ENCODE peak calls at places on chromosomes 7 and 10, in six cellular contexts. One of them, this sample, is unnamed.

GRCh38 chr10:82211331-82211730 is 336.3 kb downstream of the NRG3 start:
- ATAC-seq in body of pancreas: no peak
- ATAC-seq in psoas muscle: no peak
- ATAC-seq in CD8-positive, alpha-beta T cell: no peak
- ATAC-seq in heart right ventricle: no peak
- ATAC-seq in left lung: no peak
- ATAC-seq in this sample: no peak

GRCh38 chr10:63133787-63134557 is 844 bp downstream of the NRBF2 start:
- ATAC-seq in body of pancreas: no peak
- ATAC-seq in psoas muscle: peak; percentile 17
- ATAC-seq in CD8-positive, alpha-beta T cell: no peak
- ATAC-seq in heart right ventricle: no peak
- ATAC-seq in left lung: peak; percentile 69
- ATAC-seq in this sample: peak; percentile 13

GRCh38 chr7:111650456-111650999 is 88.2 kb upstream of the IMMP2L start:
- ATAC-seq in body of pancreas: no peak
- ATAC-seq in psoas muscle: peak; percentile 48
- ATAC-seq in CD8-positive, alpha-beta T cell: no peak
- ATAC-seq in heart right ventricle: no peak
- ATAC-seq in left lung: no peak
- ATAC-seq in this sample: peak; percentile 47

GRCh38 chr7:37833107-37833817 is 15.1 kb upstream of the NME8 start:
- ATAC-seq in body of pancreas: peak; percentile 47
- ATAC-seq in psoas muscle: peak; percentile 73
- ATAC-seq in CD8-positive, alpha-beta T cell: peak; percentile 73
- ATAC-seq in heart right ventricle: no peak
- ATAC-seq in left lung: peak; percentile 85
- ATAC-seq in this sample: no peak

GRCh38 chr10:8156918-8157317 is 102.4 kb downstream of the GATA3 start:
- ATAC-seq in body of pancreas: no peak
- ATAC-seq in psoas muscle: no peak
- ATAC-seq in CD8-positive, alpha-beta T cell: no peak
- ATAC-seq in heart right ventricle: no peak
- ATAC-seq in left lung: no peak
- ATAC-seq in this sample: no peak

GRCh38 chr7:136911362-136911761 is 42.9 kb downstream of the CHRM2 start:
- ATAC-seq in body of pancreas: no peak
- ATAC-seq in psoas muscle: no peak
- ATAC-seq in CD8-positive, alpha-beta T cell: no peak
- ATAC-seq in heart right ventricle: peak; percentile 68
- ATAC-seq in left lung: no peak
- ATAC-seq in this sample: no peak

GRCh38 chr7:96310106-96310505 is 11.8 kb downstream of the SLC25A13 start:
- ATAC-seq in body of pancreas: no peak
- ATAC-seq in psoas muscle: peak; percentile 45
- ATAC-seq in CD8-positive, alpha-beta T cell: no peak
- ATAC-seq in heart right ventricle: no peak
- ATAC-seq in left lung: no peak
- ATAC-seq in this sample: peak; percentile 58

GRCh38 chr7:5429253-5429856 is 5.7 kb upstream of the TNRC18 start:
- ATAC-seq in body of pancreas: peak; percentile 23
- ATAC-seq in psoas muscle: no peak
- ATAC-seq in CD8-positive, alpha-beta T cell: no peak
- ATAC-seq in heart right ventricle: no peak
- ATAC-seq in left lung: peak; percentile 7
- ATAC-seq in this sample: no peak

GRCh38 chr10:75108684-75109458 is 2.6 kb upstream of the SAMD8 start:
- ATAC-seq in body of pancreas: no peak
- ATAC-seq in psoas muscle: peak; percentile 78
- ATAC-seq in CD8-positive, alpha-beta T cell: no peak
- ATAC-seq in heart right ventricle: no peak
- ATAC-seq in left lung: no peak
- ATAC-seq in this sample: no peak

GRCh38 chr7:117229350-117229749 is 93.5 kb downstream of the WNT2 start:
- ATAC-seq in body of pancreas: no peak
- ATAC-seq in psoas muscle: no peak
- ATAC-seq in CD8-positive, alpha-beta T cell: no peak
- ATAC-seq in heart right ventricle: no peak
- ATAC-seq in left lung: no peak
- ATAC-seq in this sample: no peak

GRCh38 chr10:64648915-64649314 is 1127.7 kb downstream of the REEP3 start:
- ATAC-seq in body of pancreas: no peak
- ATAC-seq in psoas muscle: no peak
- ATAC-seq in CD8-positive, alpha-beta T cell: no peak
- ATAC-seq in heart right ventricle: no peak
- ATAC-seq in left lung: peak; percentile 29
- ATAC-seq in this sample: no peak

GRCh38 chr7:2355079-2356008 is 717 bp downstream of the EIF3B start:
- ATAC-seq in body of pancreas: no peak
- ATAC-seq in psoas muscle: no peak
- ATAC-seq in CD8-positive, alpha-beta T cell: no peak
- ATAC-seq in heart right ventricle: peak; percentile 6
- ATAC-seq in left lung: no peak
- ATAC-seq in this sample: no peak

GRCh38 chr7:72446566-72447462 is 34.7 kb upstream of the CALN1 start:
- ATAC-seq in body of pancreas: no peak
- ATAC-seq in psoas muscle: no peak
- ATAC-seq in CD8-positive, alpha-beta T cell: no peak
- ATAC-seq in heart right ventricle: no peak
- ATAC-seq in left lung: no peak
- ATAC-seq in this sample: no peak

GRCh38 chr10:107072028-107072427 is 92.5 kb downstream of the SORCS1 start:
- ATAC-seq in body of pancreas: no peak
- ATAC-seq in psoas muscle: no peak
- ATAC-seq in CD8-positive, alpha-beta T cell: no peak
- ATAC-seq in heart right ventricle: no peak
- ATAC-seq in left lung: no peak
- ATAC-seq in this sample: no peak

GRCh38 chr10:76150139-76150885 is 718.9 kb downstream of the LRMDA start:
- ATAC-seq in body of pancreas: peak; percentile 86
- ATAC-seq in psoas muscle: no peak
- ATAC-seq in CD8-positive, alpha-beta T cell: no peak
- ATAC-seq in heart right ventricle: no peak
- ATAC-seq in left lung: peak; percentile 91
- ATAC-seq in this sample: peak; percentile 63

GRCh38 chr10:35182631-35183510 is 56.2 kb downstream of the CREM start:
- ATAC-seq in body of pancreas: no peak
- ATAC-seq in psoas muscle: no peak
- ATAC-seq in CD8-positive, alpha-beta T cell: no peak
- ATAC-seq in heart right ventricle: no peak
- ATAC-seq in left lung: no peak
- ATAC-seq in this sample: peak; percentile 22

GRCh38 chr10:3173173-3173878 is 744 bp upstream of the PITRM1 start:
- ATAC-seq in body of pancreas: peak; percentile 61
- ATAC-seq in psoas muscle: peak; percentile 18
- ATAC-seq in CD8-positive, alpha-beta T cell: peak; percentile 37
- ATAC-seq in heart right ventricle: no peak
- ATAC-seq in left lung: peak; percentile 71
- ATAC-seq in this sample: no peak

GRCh38 chr7:128868624-128869137 is 6.0 kb downstream of the ATP6V1F start:
- ATAC-seq in body of pancreas: peak; percentile 30
- ATAC-seq in psoas muscle: peak; percentile 0
- ATAC-seq in CD8-positive, alpha-beta T cell: no peak
- ATAC-seq in heart right ventricle: no peak
- ATAC-seq in left lung: peak; percentile 35
- ATAC-seq in this sample: peak; percentile 13

GRCh38 chr10:118960166-118961090 is 69.1 kb upstream of the NANOS1 start:
- ATAC-seq in body of pancreas: no peak
- ATAC-seq in psoas muscle: peak; percentile 50
- ATAC-seq in CD8-positive, alpha-beta T cell: no peak
- ATAC-seq in heart right ventricle: no peak
- ATAC-seq in left lung: no peak
- ATAC-seq in this sample: peak; percentile 41

GRCh38 chr7:462173-463103 is 57.2 kb downstream of the PDGFA start:
- ATAC-seq in body of pancreas: no peak
- ATAC-seq in psoas muscle: no peak
- ATAC-seq in CD8-positive, alpha-beta T cell: no peak
- ATAC-seq in heart right ventricle: peak; percentile 11
- ATAC-seq in left lung: no peak
- ATAC-seq in this sample: no peak

GRCh38 chr10:75399461-75400162 is 2.0 kb downstream of the ZNF503 start:
- ATAC-seq in body of pancreas: peak; percentile 5
- ATAC-seq in psoas muscle: peak; percentile 55
- ATAC-seq in CD8-positive, alpha-beta T cell: peak; percentile 41
- ATAC-seq in heart right ventricle: peak; percentile 36
- ATAC-seq in left lung: peak; percentile 15
- ATAC-seq in this sample: no peak

GRCh38 chr10:93579089-93579488 is 12.6 kb downstream of the FFAR4 start:
- ATAC-seq in body of pancreas: peak; percentile 38
- ATAC-seq in psoas muscle: no peak
- ATAC-seq in CD8-positive, alpha-beta T cell: no peak
- ATAC-seq in heart right ventricle: no peak
- ATAC-seq in left lung: peak; percentile 56
- ATAC-seq in this sample: no peak

GRCh38 chr10:132918617-132919373 is 23.6 kb downstream of the CFAP46 start:
- ATAC-seq in body of pancreas: no peak
- ATAC-seq in psoas muscle: no peak
- ATAC-seq in CD8-positive, alpha-beta T cell: no peak
- ATAC-seq in heart right ventricle: no peak
- ATAC-seq in left lung: no peak
- ATAC-seq in this sample: no peak

GRCh38 chr10:48625013-48625412 is 20.1 kb upstream of the ARHGAP22 start:
- ATAC-seq in body of pancreas: no peak
- ATAC-seq in psoas muscle: no peak
- ATAC-seq in CD8-positive, alpha-beta T cell: no peak
- ATAC-seq in heart right ventricle: no peak
- ATAC-seq in left lung: peak; percentile 75
- ATAC-seq in this sample: no peak

GRCh38 chr7:78176186-78176585 is 377.6 kb downstream of the PHTF2 start:
- ATAC-seq in body of pancreas: no peak
- ATAC-seq in psoas muscle: no peak
- ATAC-seq in CD8-positive, alpha-beta T cell: no peak
- ATAC-seq in heart right ventricle: no peak
- ATAC-seq in left lung: no peak
- ATAC-seq in this sample: no peak

GRCh38 chr10:36506696-36507477 is 618.5 kb upstream of the ANKRD30A start:
- ATAC-seq in body of pancreas: no peak
- ATAC-seq in psoas muscle: no peak
- ATAC-seq in CD8-positive, alpha-beta T cell: no peak
- ATAC-seq in heart right ventricle: no peak
- ATAC-seq in left lung: no peak
- ATAC-seq in this sample: no peak

GRCh38 chr10:4059471-4060138 is 274.6 kb upstream of the KLF6 start:
- ATAC-seq in body of pancreas: no peak
- ATAC-seq in psoas muscle: no peak
- ATAC-seq in CD8-positive, alpha-beta T cell: peak; percentile 77
- ATAC-seq in heart right ventricle: no peak
- ATAC-seq in left lung: no peak
- ATAC-seq in this sample: no peak

GRCh38 chr7:73359306-73359705 is 31.3 kb downstream of the FKBP6 start:
- ATAC-seq in body of pancreas: no peak
- ATAC-seq in psoas muscle: no peak
- ATAC-seq in CD8-positive, alpha-beta T cell: no peak
- ATAC-seq in heart right ventricle: no peak
- ATAC-seq in left lung: no peak
- ATAC-seq in this sample: no peak

GRCh38 chr10:131891196-131891928 is 9.4 kb upstream of the PPP2R2D start:
- ATAC-seq in body of pancreas: peak; percentile 72
- ATAC-seq in psoas muscle: no peak
- ATAC-seq in CD8-positive, alpha-beta T cell: no peak
- ATAC-seq in heart right ventricle: no peak
- ATAC-seq in left lung: peak; percentile 36
- ATAC-seq in this sample: no peak

GRCh38 chr7:36659638-36660341 is 64.5 kb downstream of the AOAH start:
- ATAC-seq in body of pancreas: no peak
- ATAC-seq in psoas muscle: no peak
- ATAC-seq in CD8-positive, alpha-beta T cell: no peak
- ATAC-seq in heart right ventricle: no peak
- ATAC-seq in left lung: no peak
- ATAC-seq in this sample: no peak

GRCh38 chr7:100572949-100573675 is 588 bp downstream of the SAP25 start:
- ATAC-seq in body of pancreas: no peak
- ATAC-seq in psoas muscle: no peak
- ATAC-seq in CD8-positive, alpha-beta T cell: no peak
- ATAC-seq in heart right ventricle: no peak
- ATAC-seq in left lung: no peak
- ATAC-seq in this sample: no peak

GRCh38 chr7:12111461-12112405 is 99.4 kb upstream of the TMEM106B start:
- ATAC-seq in body of pancreas: peak; percentile 58
- ATAC-seq in psoas muscle: no peak
- ATAC-seq in CD8-positive, alpha-beta T cell: peak; percentile 46
- ATAC-seq in heart right ventricle: no peak
- ATAC-seq in left lung: peak; percentile 96
- ATAC-seq in this sample: peak; percentile 28

GRCh38 chr7:144568234-144568633 is 164.7 kb upstream of the NOBOX start:
- ATAC-seq in body of pancreas: no peak
- ATAC-seq in psoas muscle: no peak
- ATAC-seq in CD8-positive, alpha-beta T cell: no peak
- ATAC-seq in heart right ventricle: no peak
- ATAC-seq in left lung: no peak
- ATAC-seq in this sample: no peak

DNA sequence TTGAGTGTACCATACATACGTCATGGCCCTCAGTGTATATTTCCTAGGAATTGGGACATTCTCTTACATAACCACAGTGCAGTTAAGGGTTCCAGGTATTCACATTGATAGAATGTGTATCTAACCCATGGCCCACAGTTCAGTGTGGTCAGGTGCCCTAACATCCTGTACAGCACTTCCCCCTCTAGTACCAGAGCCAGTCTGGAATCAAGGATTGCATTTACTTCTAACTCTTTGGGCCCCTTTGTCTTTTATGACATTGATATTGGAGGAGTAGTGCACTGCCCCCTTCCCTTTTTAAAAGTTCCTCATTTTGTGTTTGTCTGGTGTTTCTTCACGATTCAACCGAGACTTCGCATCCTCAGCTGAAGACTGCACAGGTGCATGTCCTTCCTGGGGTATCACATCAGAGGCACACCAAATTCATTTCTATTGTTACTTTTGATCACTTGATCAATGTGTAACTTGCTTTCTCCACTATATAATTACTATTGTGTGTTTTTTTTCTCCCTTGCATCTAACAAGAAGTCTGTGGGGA is 22.4 kb upstream of the NPFFR1 start:
- ATAC-seq in body of pancreas: no peak
- ATAC-seq in psoas muscle: no peak
- ATAC-seq in CD8-positive, alpha-beta T cell: no peak
- ATAC-seq in heart right ventricle: no peak
- ATAC-seq in left lung: no peak
- ATAC-seq in this sample: no peak
- H3K4me1 ChIP-seq in body of pancreas: no peaks in the 10 kb centered on the region
- H3K4me1 ChIP-seq in psoas muscle: no peaks in the 10 kb centered on the region
- H3K4me1 ChIP-seq in CD8-positive, alpha-beta T cell: no peaks in the 10 kb centered on the region
- H3K4me1 ChIP-seq in heart right ventricle: peaks cover 3% of the 10 kb centered on the region
- H3K4me1 ChIP-seq in left lung: peaks cover 19% of the 10 kb centered on the region
- H3K4me1 ChIP-seq in this sample: no peaks in the 10 kb centered on the region

GRCh38 chr10:111076191-111076681 is 593 bp upstream of the ADRA2A start:
- ATAC-seq in body of pancreas: peak; percentile 70
- ATAC-seq in psoas muscle: peak; percentile 92
- ATAC-seq in CD8-positive, alpha-beta T cell: peak; percentile 72
- ATAC-seq in heart right ventricle: peak; percentile 84
- ATAC-seq in left lung: peak; percentile 92
- ATAC-seq in this sample: peak; percentile 66
- TF ChIP-seq CTCF in body of pancreas: peak; percentile 93
- TF ChIP-seq CTCF in psoas muscle: peak; percentile 89
- TF ChIP-seq CTCF in CD8-positive, alpha-beta T cell: peak; percentile 33
- TF ChIP-seq CTCF in heart right ventricle: peak; percentile 83
- TF ChIP-seq CTCF in left lung: peak; percentile 70
- TF ChIP-seq CTCF in this sample: no peak

GRCh38 chr10:79417731-79418130 is 27.7 kb downstream of the ZCCHC24 start:
- ATAC-seq in body of pancreas: no peak
- ATAC-seq in psoas muscle: no peak
- ATAC-seq in CD8-positive, alpha-beta T cell: no peak
- ATAC-seq in heart right ventricle: no peak
- ATAC-seq in left lung: no peak
- ATAC-seq in this sample: no peak
- H3K4me1 ChIP-seq in body of pancreas: no peaks in the 10 kb centered on the region
- H3K4me1 ChIP-seq in psoas muscle: peaks cover 54% of the 10 kb centered on the region
- H3K4me1 ChIP-seq in CD8-positive, alpha-beta T cell: no peaks in the 10 kb centered on the region
- H3K4me1 ChIP-seq in heart right ventricle: no peaks in the 10 kb centered on the region
- H3K4me1 ChIP-seq in left lung: peaks cover 73% of the 10 kb centered on the region
- H3K4me1 ChIP-seq in this sample: no peaks in the 10 kb centered on the region

GRCh38 chr7:97819161-97819560 is 53.0 kb downstream of the ASNS start:
- ATAC-seq in body of pancreas: no peak
- ATAC-seq in psoas muscle: no peak
- ATAC-seq in CD8-positive, alpha-beta T cell: no peak
- ATAC-seq in heart right ventricle: no peak
- ATAC-seq in left lung: no peak
- ATAC-seq in this sample: no peak
- TF ChIP-seq CTCF in body of pancreas: no peak
- TF ChIP-seq CTCF in psoas muscle: no peak
- TF ChIP-seq CTCF in CD8-positive, alpha-beta T cell: no peak
- TF ChIP-seq CTCF in heart right ventricle: no peak
- TF ChIP-seq CTCF in left lung: no peak
- TF ChIP-seq CTCF in this sample: no peak

This sample was measured in gastroesophageal sphincter.